ENCODE peak calls at places on chromosomes 6 and 20, in four cellular contexts. G, T, M and C are unnamed samples.

GRCh38 chr20:20737158-20737557 is 24.7 kb upstream of the RALGAPA2 start:
- DNase-seq in M (no peak), T (no peak), G (no peak), C (peak)

GRCh38 chr20:41927655-41928054 is 309.5 kb upstream of the CHD6 start:
- DNase-seq in M (no peak), G (no peak), T (no peak), C (no peak)

GRCh38 chr20:2900845-2901592 is 27.7 kb downstream of the PTPRA start:
- DNase-seq in M (no peak), G (no peak), T (no peak), C (peak)

GRCh38 chr20:57698867-57699275 is 10.9 kb downstream of the PMEPA1 start:
- DNase-seq in G (no peak), T (no peak), M (no peak), C (no peak)

GRCh38 chr6:13248053-13248452 is 80.3 kb downstream of the TBC1D7 start:
- DNase-seq in M (no peak), G (no peak), T (no peak), C (no peak)

GRCh38 chr20:33239979-33240736 is 4.4 kb downstream of the BPIFA1 start:
- DNase-seq in M (no peak), G (no peak), T (no peak), C (no peak)

GRCh38 chr6:131744432-131744831 is 33.6 kb upstream of the CTAGE9 start:
- DNase-seq in T (no peak), M (no peak), G (no peak), C (no peak)

GRCh38 chr6:36028887-36029324 is 1.3 kb downstream of the MAPK14 start:
- DNase-seq in G (peak), T (peak), M (peak), C (peak)

GRCh38 chr6:149452062-149452939 is 32.5 kb downstream of the ZC3H12D start:
- DNase-seq in G (no peak), T (no peak), M (no peak), C (no peak)

GRCh38 chr20:15164726-15165125 is 827.3 kb upstream of the FLRT3 start:
- DNase-seq in G (no peak), T (no peak), M (no peak), C (no peak)

GRCh38 chr20:49043000-49043399 is 3.1 kb upstream of the CSE1L start:
- DNase-seq in M (no peak), G (no peak), T (no peak), C (no peak)

GRCh38 chr6:72974276-72974675 is 251.0 kb downstream of the KHDC1L start:
- DNase-seq in T (no peak), G (no peak), M (no peak), C (no peak)

GRCh38 chr6:152372945-152373344 is 264.2 kb downstream of the SYNE1 start:
- DNase-seq in M (no peak), T (no peak), G (no peak), C (no peak)

GRCh38 chr6:12548526-12548925 is 168.0 kb upstream of the PHACTR1 start:
- DNase-seq in M (no peak), T (no peak), G (no peak), C (no peak)

GRCh38 chr6:81235512-81235911 is 517.0 kb downstream of the TENT5A start:
- DNase-seq in T (no peak), G (no peak), M (no peak), C (no peak)

GRCh38 chr20:40442181-40442963 is 246.7 kb downstream of the MAFB start:
- DNase-seq in T (no peak), G (no peak), M (no peak), C (no peak)
- TF ChIP-seq CTCF in T (no peak), G (no peak), M (no peak), C (no peak)

GRCh38 chr6:6694368-6694780 is 105.9 kb downstream of the LY86 start:
- DNase-seq in G (no peak), T (no peak), M (no peak), C (no peak)
- TF ChIP-seq CTCF in G (no peak), T (no peak), M (no peak), C (peak)

GRCh38 chr6:144285548-144285797 is 338 bp downstream of the UTRN start:
- DNase-seq in T (no peak), M (no peak), G (no peak), C (no peak)

GRCh38 chr6:144284753-144285547 is at the start of gene UTRN:
- DNase-seq in G (peak), M (peak), T (peak), C (peak)

GRCh38 chr6:144284474-144284752 is 722 bp upstream of the UTRN start:
- DNase-seq in M (no peak), G (no peak), T (no peak), C (no peak)

GRCh38 chr6:144285798-144286502 is 815 bp downstream of the UTRN start:
- DNase-seq in T (peak), M (peak), G (peak), C (peak)

GRCh38 chr6:144283781-144284473 is 1.2 kb upstream of the UTRN start:
- DNase-seq in G (no peak), T (no peak), M (no peak), C (no peak)
- TF ChIP-seq CTCF in G (no peak), T (peak), M (no peak), C (no peak)

GRCh38 chr6:28543671-28544131 is 18.0 kb downstream of the GPX5 start:
- DNase-seq in M (no peak), T (no peak), G (no peak), C (peak)
- TF ChIP-seq CTCF in M (no peak), T (no peak), G (no peak), C (no peak)

GRCh38 chr20:11231742-11232141 is 557.9 kb upstream of the JAG1 start:
- DNase-seq in M (no peak), G (no peak), T (no peak), C (peak)
- TF ChIP-seq CTCF in M (no peak), G (no peak), T (no peak), C (no peak)

GRCh38 chr6:48086187-48086586 is 24.8 kb downstream of the PTCHD4 start:
- DNase-seq in T (no peak), G (no peak), M (no peak), C (no peak)
- TF ChIP-seq CTCF in T (no peak), G (no peak), M (peak), C (no peak)

GRCh38 chr6:32116674-32117073 is 7.5 kb upstream of the TNXB start:
- DNase-seq in G (no peak), T (no peak), M (no peak), C (no peak)
- TF ChIP-seq CTCF in G (no peak), T (no peak), M (peak), C (no peak)

GRCh38 chr6:99425647-99426453 is 742 bp upstream of the PNISR start:
- DNase-seq in G (peak), T (peak), M (peak), C (peak)
- TF ChIP-seq CTCF in G (peak), T (peak), M (peak), C (peak)

GRCh38 chr20:51893723-51894122 is 91.4 kb upstream of the SALL4 start:
- DNase-seq in T (no peak), M (no peak), G (no peak), C (no peak)

GRCh38 chr20:51894201-51894600 is 91.9 kb upstream of the SALL4 start:
- DNase-seq in G (no peak), M (no peak), T (no peak), C (no peak)

GRCh38 chr20:51890003-51890402 is 87.7 kb upstream of the SALL4 start:
- DNase-seq in T (no peak), M (no peak), G (no peak), C (no peak)

GRCh38 chr20:51898788-51899187 is 96.5 kb upstream of the SALL4 start:
- DNase-seq in M (no peak), T (no peak), G (no peak), C (no peak)

GRCh38 chr20:51894619-51895018 is 92.3 kb upstream of the SALL4 start:
- DNase-seq in M (no peak), T (no peak), G (no peak), C (no peak)
- TF ChIP-seq CTCF in M (no peak), T (no peak), G (no peak), C (no peak)

GRCh38 chr20:22386300-22386623 is 198.1 kb downstream of the FOXA2 start:
- DNase-seq in T (no peak), G (no peak), M (no peak), C (no peak)
- TF ChIP-seq CTCF in T (no peak), G (no peak), M (no peak), C (no peak)